ENCODE peak calls at places on chromosomes 13 and 19, in six cellular contexts. X is stimulated activated CD4-positive, alpha-beta T cell treated with anti-CD3 and anti-CD28 coated beads, Interleukin-2, amount 100 ng/mL, for 48 hours; B is breast epithelium; N is activated naive CD4-positive, alpha-beta T cell; A is NCI-H2029 treated with DMSO at 0.1 percent for 48 hours; L is glutamatergic neuron. W is an unnamed sample.

GRCh38 chr13:77168232-77168631 is 141.3 kb upstream of the FBXL3 start:
- DNase-seq in A (no peak), N (no peak), B (no peak), L (no peak), X (no peak), W (no peak)

GRCh38 chr13:50365683-50366391 is 350.6 kb downstream of the KCNRG start:
- DNase-seq in A (peak), L (no peak), B (no peak), N (no peak), X (peak), W (peak)

GRCh38 chr13:63088226-63088625 is 1672.6 kb upstream of the PCDH20 start:
- DNase-seq in N (no peak), B (no peak), X (no peak), L (no peak), A (no peak), W (no peak)

GRCh38 chr13:20546559-20546958 is 20.4 kb upstream of the IFT88 start:
- DNase-seq in L (no peak), B (no peak), X (no peak), N (no peak), A (no peak), W (peak)

GRCh38 chr13:52377898-52378297 is 28.1 kb downstream of the THSD1 start:
- DNase-seq in N (no peak), X (no peak), B (no peak), L (no peak), A (no peak), W (no peak)

GRCh38 chr13:69524459-69525155 is 583.0 kb upstream of the ATXN8OS start:
- DNase-seq in B (no peak), L (no peak), N (no peak), X (no peak), A (no peak), W (no peak)

GRCh38 chr13:38538412-38538811 is 148.5 kb upstream of the FREM2 start:
- DNase-seq in X (no peak), N (no peak), A (peak), B (no peak), L (no peak), W (no peak)

GRCh38 chr19:35260694-35261304 is 8.0 kb upstream of the USF2 start:
- DNase-seq in A (no peak), L (no peak), X (no peak), N (no peak), B (peak), W (no peak)

GRCh38 chr19:13153627-13154240 is 3.5 kb downstream of the IER2 start:
- DNase-seq in L (peak), N (no peak), X (no peak), B (peak), A (no peak), W (no peak)

GRCh38 chr19:15187026-15188007 is 13.5 kb downstream of the NOTCH3 start:
- DNase-seq in B (no peak), X (no peak), A (no peak), N (no peak), L (no peak), W (no peak)

GRCh38 chr13:30718661-30719520 is 16.5 kb upstream of the ALOX5AP start:
- DNase-seq in A (no peak), B (no peak), X (no peak), L (no peak), N (no peak), W (no peak)

GRCh38 chr13:98710521-98710920 is 42.0 kb downstream of the SLC15A1 start:
- DNase-seq in X (no peak), N (no peak), A (no peak), L (no peak), B (no peak), W (no peak)

GRCh38 chr13:32947886-32948285 is 68.3 kb upstream of the KL start:
- DNase-seq in A (peak), L (peak), N (no peak), B (no peak), X (no peak), W (no peak)

GRCh38 chr13:113627136-113627535 is 30.9 kb downstream of the ATP4B start:
- DNase-seq in X (no peak), L (peak), N (no peak), A (no peak), B (no peak), W (no peak)

GRCh38 chr13:51158365-51158764 is 47.3 kb upstream of the C13orf42 start:
- DNase-seq in L (no peak), B (no peak), X (no peak), A (no peak), N (no peak), W (no peak)

GRCh38 chr13:93262729-93263128 is 36.1 kb downstream of the GPC6 start:
- DNase-seq in N (no peak), A (no peak), X (no peak), B (no peak), L (no peak), W (no peak)

GRCh38 chr19:459724-460511 is 915 bp downstream of the SHC2 start:
- DNase-seq in A (peak), B (peak), N (no peak), X (no peak), L (peak), W (no peak)